ENCODE peak calls at places on chromosomes 7 and 10, in seven cellular contexts. O, Z, K, X, U, J and S are unnamed samples.

GRCh38 chr10:124511205-124512039 is 49.8 kb downstream of the LHPP start:
- DNase-seq in O (no peak), X (no peak), K (no peak), U (no peak), J (no peak), Z (no peak), S (no peak)

GRCh38 chr7:5997210-5997808 is 11.5 kb downstream of the PMS2 start:
- DNase-seq in K (no peak), Z (peak), J (peak), O (no peak), U (peak), X (no peak), S (peak)

GRCh38 chr10:78507761-78508160 is 474.1 kb downstream of the RPS24 start:
- DNase-seq in K (no peak), X (no peak), J (no peak), O (no peak), Z (no peak), U (peak), S (no peak)

GRCh38 chr10:6769704-6770417 is 189.8 kb upstream of the PRKCQ start:
- DNase-seq in Z (no peak), K (no peak), O (no peak), X (peak), U (no peak), J (no peak), S (no peak)

GRCh38 chr7:47253650-47254080 is 328.2 kb downstream of the TNS3 start:
- DNase-seq in K (peak), J (no peak), U (peak), X (no peak), O (peak), Z (peak), S (no peak)

GRCh38 chr10:79393924-79394610 is 46.8 kb downstream of the PPIF start:
- DNase-seq in J (no peak), U (no peak), Z (no peak), O (no peak), K (no peak), X (no peak), S (no peak)

GRCh38 chr10:69045441-69046300 is 42.2 kb upstream of the SRGN start:
- DNase-seq in X (peak), J (no peak), U (no peak), O (no peak), K (no peak), Z (no peak), S (no peak)

GRCh38 chr10:12587408-12587807 is 238.1 kb downstream of the CAMK1D start:
- DNase-seq in Z (no peak), J (no peak), K (no peak), U (no peak), O (no peak), X (no peak), S (peak)

GRCh38 chr10:88106348-88106747 is 242.9 kb downstream of the PTEN start:
- DNase-seq in O (no peak), U (no peak), X (no peak), K (no peak), J (no peak), Z (no peak), S (no peak)

GRCh38 chr7:69773535-69774225 is 175.4 kb downstream of the AUTS2 start:
- DNase-seq in U (no peak), O (no peak), X (no peak), K (no peak), J (no peak), Z (no peak), S (no peak)

GRCh38 chr7:88689821-88690220 is 69.7 kb upstream of the ZNF804B start:
- DNase-seq in U (no peak), J (no peak), O (no peak), K (no peak), X (no peak), Z (peak), S (no peak)

GRCh38 chr10:101569838-101570763 is 18.0 kb downstream of the POLL start:
- DNase-seq in Z (peak), X (peak), U (peak), J (peak), O (peak), K (peak), S (peak)

GRCh38 chr10:48464121-48464870 is 140.6 kb downstream of the ARHGAP22 start:
- DNase-seq in K (no peak), O (peak), X (no peak), Z (no peak), U (no peak), J (no peak), S (no peak)

GRCh38 chr10:125549656-125550055 is 133.3 kb downstream of the TEX36 start:
- DNase-seq in J (no peak), Z (no peak), K (no peak), O (peak), U (peak), X (no peak), S (no peak)

GRCh38 chr7:131554880-131555516 is 1.4 kb downstream of the PODXL start:
- DNase-seq in J (no peak), U (no peak), O (no peak), K (no peak), Z (no peak), X (no peak), S (no peak)

GRCh38 chr7:138666385-138666784 is 34.8 kb downstream of the SVOPL start:
- DNase-seq in Z (no peak), X (no peak), U (peak), O (no peak), K (no peak), J (peak), S (no peak)

GRCh38 chr7:77338883-77339629 is 77.1 kb downstream of the GSAP start:
- DNase-seq in Z (no peak), O (no peak), U (no peak), X (no peak), J (peak), K (no peak), S (no peak)

GRCh38 chr10:58513189-58514101 is 773 bp downstream of the BICC1 start:
- DNase-seq in U (peak), O (peak), X (no peak), J (no peak), Z (no peak), K (no peak), S (no peak)

GRCh38 chr10:80122746-80123145 is 9.8 kb upstream of the PLAC9 start:
- DNase-seq in U (no peak), Z (no peak), O (no peak), X (no peak), K (no peak), J (no peak), S (no peak)

GRCh38 chr10:100827819-100828743 is 82.7 kb downstream of the PAX2 start:
- DNase-seq in Z (peak), U (peak), K (no peak), J (no peak), O (peak), X (no peak), S (peak)

GRCh38 chr10:128875955-128876354 is 591.1 kb upstream of the MGMT start:
- DNase-seq in O (no peak), U (no peak), Z (no peak), X (no peak), J (no peak), K (no peak), S (no peak)

GRCh38 chr10:77673086-77673485 is 35.5 kb upstream of the KCNMA1 start:
- DNase-seq in X (no peak), O (peak), U (no peak), J (no peak), Z (peak), K (no peak), S (no peak)

GRCh38 chr10:84140036-84140379 is 699 bp downstream of the GHITM start:
- DNase-seq in K (no peak), Z (peak), X (no peak), U (peak), O (no peak), J (peak), S (peak)

GRCh38 chr10:58477122-58477521 is 35.5 kb upstream of the BICC1 start:
- DNase-seq in K (no peak), O (no peak), J (no peak), U (no peak), Z (no peak), X (no peak), S (no peak)

GRCh38 chr10:125886914-125887512 is 5.9 kb upstream of the DHX32 start:
- DNase-seq in J (no peak), O (no peak), X (no peak), Z (no peak), K (no peak), U (no peak), S (no peak)

GRCh38 chr10:71302874-71303568 is 16.0 kb upstream of the SLC29A3 start:
- DNase-seq in Z (peak), J (peak), U (peak), X (no peak), O (no peak), K (peak), S (peak)

GRCh38 chr10:132906836-132907235 is 35.5 kb downstream of the CFAP46 start:
- DNase-seq in O (no peak), U (no peak), K (no peak), X (no peak), Z (no peak), J (no peak), S (no peak)

GRCh38 chr10:93835770-93836169 is 58.0 kb upstream of the SLC35G1 start:
- DNase-seq in Z (no peak), O (no peak), K (no peak), U (no peak), X (no peak), J (no peak), S (no peak)

DNA sequence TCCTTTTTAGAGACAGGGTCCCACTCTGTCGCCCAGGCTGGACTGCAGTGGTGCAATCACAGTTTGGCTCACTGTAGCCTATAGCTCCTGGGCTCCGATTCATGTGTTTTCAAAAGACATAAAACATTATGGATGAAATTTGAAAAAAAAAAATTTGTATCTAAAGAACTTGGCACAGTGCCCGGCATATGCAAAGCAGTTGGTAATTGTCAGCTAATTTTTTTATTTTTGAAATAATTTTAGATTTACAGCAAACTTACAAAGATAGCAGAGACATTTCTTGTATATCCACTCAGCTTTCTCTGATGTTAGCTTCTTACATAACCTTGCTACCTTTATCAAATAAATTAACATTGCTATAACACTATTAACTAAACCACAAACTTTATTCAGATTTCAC is 20.3 kb upstream of the SAMD8 start:
- DNase-seq in J (no peak), U (no peak), K (no peak), X (no peak), Z (no peak), O (no peak), S (no peak)
- TF ChIP-seq JUND in J (no peak), U (no peak), K (no peak), X (no peak), Z (no peak), O (no peak), S (no peak)

GRCh38 chr10:46273506-46274477 is 13.0 kb upstream of the ANTXRL start:
- DNase-seq in O (peak), J (peak), U (no peak), Z (peak), K (no peak), X (no peak), S (no peak)
- TF ChIP-seq JUND in O (no peak), J (no peak), U (no peak), Z (no peak), K (no peak), X (no peak), S (no peak)

GRCh38 chr7:44167920-44168319 is 21.3 kb downstream of the GCK start:
- DNase-seq in Z (no peak), X (no peak), U (no peak), J (no peak), O (no peak), K (no peak), S (no peak)
- TF ChIP-seq JUND in Z (no peak), X (no peak), U (no peak), J (no peak), O (no peak), K (no peak), S (no peak)

GRCh38 chr10:13921941-13922340 is 335.2 kb downstream of the PRPF18 start:
- DNase-seq in U (no peak), O (no peak), J (no peak), Z (no peak), K (no peak), X (no peak), S (no peak)

GRCh38 chr10:13920465-13920864 is 333.7 kb downstream of the PRPF18 start:
- DNase-seq in Z (no peak), K (no peak), X (no peak), U (no peak), O (no peak), J (no peak), S (no peak)

GRCh38 chr10:13924020-13924725 is 337.4 kb downstream of the PRPF18 start:
- DNase-seq in O (no peak), J (no peak), Z (no peak), K (no peak), U (no peak), X (no peak), S (no peak)

GRCh38 chr10:13920031-13920430 is 333.3 kb downstream of the PRPF18 start:
- DNase-seq in O (no peak), U (no peak), K (no peak), X (no peak), Z (no peak), J (no peak), S (no peak)

GRCh38 chr10:13922591-13922990 is 335.8 kb downstream of the PRPF18 start:
- DNase-seq in U (no peak), X (no peak), K (no peak), J (no peak), O (no peak), Z (no peak), S (no peak)
- TF ChIP-seq JUND in U (peak), X (no peak), K (no peak), J (no peak), O (no peak), Z (no peak), S (no peak)

GRCh38 chr7:50537417-50537816 is 27.8 kb downstream of the DDC start:
- DNase-seq in U (no peak), X (no peak), K (no peak), Z (no peak), J (no peak), O (no peak), S (no peak)

GRCh38 chr7:50538478-50538877 is 26.7 kb downstream of the DDC start:
- DNase-seq in X (no peak), U (no peak), K (no peak), J (no peak), O (no peak), Z (no peak), S (no peak)

GRCh38 chr7:50542132-50542531 is 23.1 kb downstream of the DDC start:
- DNase-seq in K (no peak), X (no peak), O (no peak), Z (no peak), J (no peak), U (peak), S (no peak)

GRCh38 chr7:50540785-50541579 is 24.2 kb downstream of the DDC start:
- DNase-seq in O (no peak), X (no peak), U (no peak), K (no peak), J (no peak), Z (no peak), S (no peak)

DNA sequence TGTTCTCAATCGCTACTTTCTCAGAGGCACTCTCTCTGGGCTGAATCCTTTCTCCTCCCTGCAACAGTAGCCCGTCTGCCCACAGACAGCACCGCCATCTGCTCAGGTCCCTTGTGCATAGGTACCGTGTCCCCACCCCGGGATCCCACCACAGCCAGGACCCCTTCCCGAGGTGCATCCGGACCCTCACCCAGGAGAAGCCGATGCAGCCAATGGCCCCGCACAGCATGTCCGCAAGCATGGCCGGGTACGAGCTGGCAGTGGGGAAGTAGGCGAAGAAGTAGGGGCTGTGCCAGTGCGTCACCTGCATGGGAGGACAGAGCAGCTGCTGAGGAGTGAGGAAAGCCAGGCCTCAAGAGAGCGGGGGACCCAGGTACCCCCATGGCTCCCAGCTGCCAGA is 25.5 kb downstream of the DDC start:
- DNase-seq in O (no peak), U (no peak), X (no peak), J (no peak), K (no peak), Z (no peak), S (no peak)
- TF ChIP-seq JUND in O (no peak), U (no peak), X (no peak), J (no peak), K (no peak), Z (no peak), S (no peak)

DNA sequence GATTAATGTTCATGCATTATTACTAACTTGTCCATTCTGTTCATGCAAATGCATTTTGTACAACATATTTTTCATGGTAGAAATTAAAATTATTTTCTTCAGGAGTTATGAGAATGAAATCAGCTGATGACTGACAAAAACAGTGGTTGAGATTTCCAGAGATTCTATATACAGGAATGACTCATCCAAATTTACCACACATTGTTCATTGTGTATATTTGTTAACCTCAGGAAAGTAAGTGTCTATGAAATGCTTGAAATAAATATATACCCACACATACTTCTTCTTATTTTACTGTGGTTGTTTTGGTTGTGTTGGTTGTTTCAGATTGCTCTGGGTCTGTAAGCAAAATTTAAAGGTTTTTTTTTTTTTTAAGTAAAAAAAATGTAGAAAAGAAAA is 108.1 kb upstream of the SP8 start:
- DNase-seq in U (no peak), X (no peak), O (no peak), J (no peak), K (no peak), Z (no peak), S (no peak)
- TF ChIP-seq JUND in U (no peak), X (no peak), O (no peak), J (no peak), K (no peak), Z (no peak), S (no peak)

DNA sequence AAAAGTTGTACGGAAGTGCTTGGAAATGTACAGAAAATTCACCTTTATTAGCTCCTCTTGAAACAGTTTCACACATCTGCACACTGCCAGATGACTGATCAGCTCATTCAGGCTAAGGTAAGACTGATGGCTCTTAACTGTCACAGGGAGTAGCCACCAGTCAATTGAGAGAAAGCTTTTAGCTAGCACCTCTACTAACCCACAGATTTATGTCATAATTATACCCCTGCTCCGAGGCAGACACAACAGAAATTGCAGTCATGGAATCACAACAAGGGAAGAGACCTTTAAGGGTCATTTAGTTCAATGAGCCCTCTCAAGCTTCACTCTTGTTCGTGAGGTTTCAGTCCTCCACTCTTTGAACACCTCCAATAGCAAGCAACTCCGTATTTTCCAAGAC is 235.4 kb downstream of the TRIL start:
- DNase-seq in K (no peak), X (no peak), U (no peak), J (no peak), Z (no peak), O (no peak), S (no peak)
- TF ChIP-seq JUND in K (no peak), X (no peak), U (no peak), J (no peak), Z (no peak), O (no peak), S (no peak)

GRCh38 chr7:145665499-145666258 is 450.9 kb upstream of the CNTNAP2 start:
- DNase-seq in J (no peak), K (no peak), Z (no peak), U (no peak), X (no peak), O (no peak), S (no peak)
- TF ChIP-seq JUND in J (no peak), K (no peak), Z (no peak), U (no peak), X (no peak), O (no peak), S (no peak)

DNA sequence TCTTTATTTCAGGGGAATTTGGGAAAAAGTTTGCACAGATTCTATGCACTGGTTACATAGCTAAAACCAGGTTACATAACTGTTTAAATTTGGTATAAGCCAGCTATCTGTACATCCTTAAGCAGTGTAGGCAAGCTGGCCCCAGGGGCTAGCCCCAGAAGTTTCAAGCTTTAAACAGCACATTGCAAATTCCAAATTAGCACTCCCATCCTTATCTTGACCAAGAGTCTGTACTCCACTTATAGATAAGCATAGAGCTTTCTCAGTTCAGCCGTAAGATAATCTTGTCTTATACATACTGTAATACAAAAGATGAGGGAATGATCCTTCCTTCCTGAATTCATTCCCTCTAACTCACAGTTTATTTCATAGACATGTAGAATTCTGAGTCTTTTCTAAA is 109.3 kb downstream of the SPAG6 start:
- DNase-seq in U (no peak), Z (peak), J (no peak), X (no peak), O (no peak), K (no peak), S (no peak)
- TF ChIP-seq JUND in U (no peak), Z (peak), J (no peak), X (no peak), O (no peak), K (no peak), S (no peak)

GRCh38 chr10:99672884-99673283 is 13.6 kb downstream of the ENTPD7 start:
- DNase-seq in X (no peak), K (no peak), U (no peak), O (no peak), Z (no peak), J (no peak), S (no peak)

GRCh38 chr10:99665304-99665703 is 6.0 kb downstream of the ENTPD7 start:
- DNase-seq in O (no peak), U (no peak), J (no peak), Z (no peak), X (no peak), K (no peak), S (no peak)

GRCh38 chr10:99661370-99661749 is 2.1 kb downstream of the ENTPD7 start:
- DNase-seq in U (no peak), J (no peak), O (no peak), X (no peak), Z (no peak), K (no peak), S (no peak)

GRCh38 chr10:99667108-99667751 is 7.9 kb downstream of the ENTPD7 start:
- DNase-seq in J (no peak), U (peak), Z (peak), X (no peak), K (peak), O (no peak), S (no peak)
- TF ChIP-seq JUND in J (no peak), U (peak), Z (peak), X (no peak), K (peak), O (no peak), S (no peak)